ENCODE peak calls at places on chromosomes 4 and X, in eight cellular contexts. C is colonic mucosa; X is GM23338; V is ascending aorta; L is endothelial cell of umbilical vein; K is transverse colon; F is CD8-positive, alpha-beta memory T cell; Q is heart left ventricle. Z is an unnamed sample. For H3K4me1, the result is how much of the 10 kb centered on the place peaks cover.

GRCh38 chr4:45475490-45475889 is 648.4 kb downstream of the GABRG1 start:
- DNase-seq in C (no peak), X (no peak), V (no peak), L (no peak), K (no peak), F (no peak), Q (no peak), Z (no peak)

GRCh38 chr4:69056921-69057562 is 39.2 kb upstream of the UGT2B7 start:
- DNase-seq in C (no peak), X (no peak), V (no peak), L (no peak), K (no peak), F (no peak), Q (no peak), Z (no peak)

GRCh38 chr4:85107553-85107952 is 141.1 kb upstream of the WDFY3 start:
- DNase-seq in C (no peak), X (no peak), V (no peak), L (no peak), K (no peak), F (no peak), Q (no peak), Z (no peak)

GRCh38 chrX:56783450-56783831 is 54.4 kb downstream of the NBDY start:
- DNase-seq in C (peak), X (peak), V (peak), L (no peak), K (peak), F (peak), Q (peak), Z (peak)

GRCh38 chr4:10022346-10023049 is 1.2 kb upstream of the SLC2A9 start:
- DNase-seq in C (no peak), X (no peak), V (no peak), L (no peak), K (no peak), F (no peak), Q (peak), Z (peak)

GRCh38 chrX:41705680-41706374 is 17.1 kb downstream of the GPR34 start:
- DNase-seq in C (no peak), X (no peak), V (no peak), L (peak), K (no peak), F (no peak), Q (no peak), Z (no peak)

GRCh38 chr4:6313216-6313615 is 43.6 kb downstream of the WFS1 start:
- DNase-seq in C (no peak), X (no peak), V (no peak), L (no peak), K (no peak), F (no peak), Q (no peak), Z (no peak)

GRCh38 chrX:155888139-155888538 is 7.0 kb downstream of the VAMP7 start:
- DNase-seq in C (no peak), X (peak), V (no peak), L (peak), K (no peak), F (no peak), Q (no peak), Z (no peak)

GRCh38 chr4:139764192-139764591 is 98.6 kb downstream of the MGST2 start:
- DNase-seq in C (peak), X (no peak), V (no peak), L (no peak), K (no peak), F (no peak), Q (peak), Z (no peak)
- H3K4me1 ChIP-seq in C (under half), X (under half), V (under half), L (under half), K (under half), F (under half), Q (under half), Z (under half)

DNA sequence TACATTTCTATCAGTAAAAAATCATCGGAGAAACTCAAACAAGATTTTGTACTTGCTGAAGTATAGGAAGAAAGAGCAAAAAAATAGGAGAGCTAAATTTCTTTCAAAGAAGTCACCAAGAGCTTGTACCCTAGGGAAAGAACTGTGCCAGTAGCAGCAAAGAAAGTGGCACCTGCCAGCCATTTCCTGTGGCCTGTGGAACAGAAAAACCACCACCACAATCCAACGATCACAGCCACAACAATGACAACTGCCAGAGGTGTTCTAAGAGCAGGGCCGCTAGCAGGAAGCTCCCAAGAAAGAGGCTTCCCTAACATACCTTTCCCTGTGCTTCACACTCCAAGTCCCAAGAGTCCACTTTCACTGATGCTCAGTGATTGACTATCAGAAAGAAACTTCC is 266.1 kb upstream of the GPC4 start:
- DNase-seq in C (no peak), X (no peak), V (no peak), L (no peak), K (no peak), F (no peak), Q (no peak), Z (no peak)
- H3K4me1 ChIP-seq in C (under half), X (under half), V (under half), L (under half), K (under half), F (under half), Q (under half), Z (under half)

GRCh38 chr4:87073187-87073569 is 138.4 kb downstream of the AFF1 start:
- DNase-seq in C (no peak), X (no peak), V (no peak), L (no peak), K (no peak), F (no peak), Q (no peak), Z (no peak)
- H3K4me1 ChIP-seq in C (under half), X (under half), V (under half), L (under half), K (half or more), F (under half), Q (under half), Z (half or more)

DNA sequence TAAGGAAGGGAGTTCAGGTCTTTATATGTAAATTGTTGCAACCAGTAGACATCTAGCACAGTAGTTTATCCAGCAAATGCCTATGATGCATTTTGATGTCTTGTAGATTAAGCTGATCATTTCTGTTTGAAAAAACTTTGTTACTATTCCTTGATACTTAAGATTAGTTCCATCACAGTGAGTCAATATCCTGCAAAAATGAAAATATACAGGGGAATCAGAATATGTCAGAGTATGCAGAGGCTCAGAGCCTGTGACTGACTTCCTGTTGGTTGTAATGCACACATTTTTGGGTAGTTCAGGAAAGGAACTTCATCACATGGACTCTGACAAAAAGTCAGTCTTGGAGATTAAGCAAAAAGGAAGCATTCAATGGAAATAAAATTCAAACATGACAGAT is 815.4 kb downstream of the FAT4 start:
- DNase-seq in C (no peak), X (no peak), V (no peak), L (no peak), K (no peak), F (no peak), Q (no peak), Z (no peak)
- H3K4me1 ChIP-seq in C (under half), X (under half), V (under half), L (under half), K (under half), F (under half), Q (under half), Z (under half)

GRCh38 chr4:104507112-104507511 is 12.4 kb upstream of the CXXC4 start:
- DNase-seq in C (no peak), X (no peak), V (no peak), L (no peak), K (no peak), F (no peak), Q (no peak), Z (no peak)

DNA sequence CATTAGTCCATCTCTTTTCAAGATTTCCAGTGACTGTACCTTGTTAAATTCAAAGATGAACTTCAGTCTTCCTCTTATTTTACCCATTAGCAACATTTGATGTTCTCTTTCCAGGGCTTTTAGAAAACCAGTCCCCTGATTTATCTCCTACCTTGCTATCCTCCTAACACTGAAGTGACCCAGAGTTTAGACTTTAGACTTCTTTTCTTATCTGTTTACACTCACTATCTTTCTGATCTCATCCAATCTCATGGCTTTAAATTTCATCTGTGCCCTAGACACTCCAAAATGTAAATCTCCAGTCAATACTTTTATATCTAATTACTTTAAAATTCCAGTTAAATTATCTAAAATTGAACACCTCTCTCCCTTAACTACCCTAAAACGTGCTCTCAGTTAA is 13.5 kb upstream of the CXXC4 start:
- DNase-seq in C (no peak), X (no peak), V (no peak), L (no peak), K (no peak), F (no peak), Q (no peak), Z (no peak)
- H3K4me1 ChIP-seq in C (under half), X (under half), V (under half), L (under half), K (under half), F (under half), Q (under half), Z (under half)

GRCh38 chr4:41203841-41204240 is 10.5 kb downstream of the APBB2 start:
- DNase-seq in C (no peak), X (no peak), V (no peak), L (peak), K (no peak), F (no peak), Q (no peak), Z (no peak)

GRCh38 chr4:41207330-41207831 is 7.0 kb downstream of the APBB2 start:
- DNase-seq in C (no peak), X (no peak), V (no peak), L (no peak), K (no peak), F (no peak), Q (peak), Z (no peak)

GRCh38 chr4:41204400-41204978 is 9.9 kb downstream of the APBB2 start:
- DNase-seq in C (no peak), X (no peak), V (no peak), L (peak), K (no peak), F (no peak), Q (peak), Z (no peak)

GRCh38 chr4:41205130-41205529 is 9.2 kb downstream of the APBB2 start:
- DNase-seq in C (no peak), X (no peak), V (no peak), L (peak), K (no peak), F (no peak), Q (no peak), Z (no peak)

DNA sequence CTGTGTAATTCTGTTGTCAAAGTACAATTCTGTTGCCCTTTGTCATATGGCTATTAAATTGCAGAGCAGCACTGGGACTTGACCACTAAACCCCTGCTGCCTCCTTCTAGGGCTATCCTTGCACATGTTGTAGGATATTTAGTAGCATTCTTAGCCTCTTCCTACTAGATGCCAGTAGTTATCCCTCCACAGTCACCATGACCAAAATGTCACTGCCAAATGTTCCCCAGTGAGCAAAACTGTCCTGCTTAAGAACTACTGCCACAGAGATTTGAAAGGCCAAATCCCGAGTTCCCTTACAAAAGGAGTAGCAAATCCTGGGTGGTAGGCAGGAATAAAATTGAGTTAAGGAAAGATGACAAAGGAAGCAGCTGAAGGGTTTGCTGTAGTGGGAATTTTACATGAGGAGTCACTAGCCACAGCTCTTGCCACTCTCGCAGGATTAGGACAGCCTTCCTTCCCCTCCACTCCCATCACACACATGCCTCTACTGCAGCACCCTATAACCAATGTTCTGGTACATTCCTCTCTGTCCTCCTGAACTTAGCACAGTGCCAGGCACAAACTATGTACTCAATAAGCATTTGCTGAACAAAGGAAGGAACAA is 8.4 kb downstream of the APBB2 start:
- DNase-seq in C (no peak), X (no peak), V (no peak), L (peak), K (no peak), F (no peak), Q (no peak), Z (no peak)
- H3K4me1 ChIP-seq in C (under half), X (under half), V (under half), L (half or more), K (under half), F (under half), Q (under half), Z (under half)

GRCh38 chr4:143400082-143400481 is 63.4 kb downstream of the GAB1 start:
- DNase-seq in C (no peak), X (no peak), V (no peak), L (no peak), K (no peak), F (no peak), Q (no peak), Z (no peak)
- H3K4me1 ChIP-seq in C (under half), X (under half), V (under half), L (under half), K (half or more), F (under half), Q (under half), Z (under half)

GRCh38 chr4:41532880-41533279 is 5.1 kb upstream of the LIMCH1 start:
- DNase-seq in C (no peak), X (no peak), V (no peak), L (peak), K (no peak), F (no peak), Q (no peak), Z (no peak)
- H3K4me1 ChIP-seq in C (under half), X (under half), V (under half), L (under half), K (under half), F (under half), Q (under half), Z (under half)

GRCh38 chr4:1398686-1399507 is 7.3 kb downstream of the NKX1-1 start:
- DNase-seq in C (no peak), X (no peak), V (peak), L (no peak), K (no peak), F (no peak), Q (no peak), Z (no peak)
- H3K4me1 ChIP-seq in C (under half), X (under half), V (under half), L (under half), K (under half), F (under half), Q (under half), Z (under half)

DNA sequence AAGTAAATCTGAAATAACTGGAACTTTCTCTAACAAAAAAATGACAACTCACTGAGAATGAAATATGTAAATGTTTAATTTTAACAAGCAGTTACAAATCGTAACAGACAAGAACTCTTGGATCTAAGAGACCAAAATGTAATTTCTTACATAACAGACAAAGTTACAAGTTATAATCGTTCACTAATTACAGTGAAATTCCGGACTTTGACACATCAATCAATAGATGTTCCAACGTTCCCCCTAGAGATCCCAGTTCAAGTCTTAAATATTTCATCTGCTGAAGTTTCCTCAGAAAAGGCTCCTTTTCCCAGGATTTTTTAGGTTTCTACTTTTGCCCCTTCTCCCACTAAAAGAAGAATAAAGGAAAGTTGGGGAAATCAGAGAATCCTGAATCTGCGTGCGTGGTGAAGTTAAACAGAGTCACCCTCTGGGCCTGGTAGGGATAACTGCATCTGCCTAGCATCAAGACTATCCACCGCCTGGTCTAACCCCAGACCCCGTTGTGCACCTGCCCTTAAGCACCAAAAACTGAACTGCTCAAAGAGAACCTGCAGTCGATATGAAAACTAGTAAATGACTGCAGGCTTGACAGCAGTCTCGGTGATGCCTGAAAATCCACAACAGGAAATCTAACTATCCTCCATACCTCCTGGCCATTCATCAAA is 2.3 kb downstream of the IRF2 start:
- DNase-seq in C (peak), X (no peak), V (no peak), L (no peak), K (peak), F (peak), Q (no peak), Z (no peak)
- H3K4me1 ChIP-seq in C (under half), X (under half), V (under half), L (under half), K (half or more), F (under half), Q (under half), Z (under half)

Z was measured in suprapubic skin.